ENCODE peak calls at places on chromosomes 7 and 10, in six cellular contexts. N, R, E, T, Y and L are unnamed samples.

GRCh38 chr10:88990528-88991160 is at the start of gene FAS:
- DNase-seq in N (peak), R (peak), E (peak), T (peak), Y (peak), L (peak)

GRCh38 chr7:128017880-128018845 is 13.1 kb downstream of the LRRC4 start:
- DNase-seq in N (no peak), R (peak), E (peak), T (no peak), Y (no peak), L (no peak)

GRCh38 chr10:11639861-11640764 is 28.7 kb upstream of the USP6NL start:
- DNase-seq in N (no peak), R (no peak), E (no peak), T (no peak), Y (no peak), L (no peak)

GRCh38 chr7:158126661-158127060 is 461.0 kb downstream of the PTPRN2 start:
- DNase-seq in N (no peak), R (no peak), E (no peak), T (no peak), Y (no peak), L (no peak)

GRCh38 chr7:87059525-87060287 is at the start of gene ELAPOR2:
- DNase-seq in N (peak), R (peak), E (peak), T (peak), Y (peak), L (peak)

GRCh38 chr10:19638873-19639233 is 177.4 kb upstream of the PLXDC2 start:
- DNase-seq in N (no peak), R (no peak), E (peak), T (no peak), Y (no peak), L (no peak)

GRCh38 chr7:37054631-37055300 is 330.5 kb upstream of the AOAH start:
- DNase-seq in N (no peak), R (peak), E (no peak), T (no peak), Y (no peak), L (no peak)

GRCh38 chr7:149880871-149881301 is 7.1 kb downstream of the ATP6V0E2 start:
- DNase-seq in N (no peak), R (no peak), E (peak), T (no peak), Y (no peak), L (no peak)

GRCh38 chr7:74371381-74372059 is 82.2 kb upstream of the GTF2IRD1 start:
- DNase-seq in N (no peak), R (no peak), E (peak), T (no peak), Y (peak), L (no peak)

GRCh38 chr7:155998766-155999630 is 186.7 kb upstream of the SHH start:
- DNase-seq in N (no peak), R (no peak), E (no peak), T (no peak), Y (no peak), L (no peak)

GRCh38 chr7:16989883-16990413 is 108.2 kb upstream of the AGR3 start:
- DNase-seq in N (no peak), R (peak), E (no peak), T (no peak), Y (peak), L (no peak)

GRCh38 chr10:114009281-114009996 is 34.2 kb upstream of the ADRB1 start:
- DNase-seq in N (no peak), R (peak), E (no peak), T (no peak), Y (no peak), L (no peak)

GRCh38 chr7:84913731-84914130 is 273.1 kb downstream of the SEMA3D start:
- DNase-seq in N (no peak), R (no peak), E (no peak), T (no peak), Y (no peak), L (no peak)

GRCh38 chr10:113027230-113027573 is 77.2 kb downstream of the TCF7L2 start:
- DNase-seq in N (no peak), R (no peak), E (no peak), T (no peak), Y (no peak), L (no peak)

GRCh38 chr7:1713502-1714484 is 43.7 kb downstream of the ELFN1 start:
- DNase-seq in N (no peak), R (no peak), E (peak), T (no peak), Y (peak), L (no peak)

GRCh38 chr10:28449382-28449781 is 83.5 kb upstream of the WAC start:
- DNase-seq in N (no peak), R (no peak), E (no peak), T (no peak), Y (no peak), L (no peak)

GRCh38 chr10:131677671-131678070 is 223.1 kb upstream of the PPP2R2D start:
- DNase-seq in N (no peak), R (peak), E (no peak), T (no peak), Y (no peak), L (no peak)

GRCh38 chr10:26410356-26410755 is 27.8 kb upstream of the APBB1IP start:
- DNase-seq in N (no peak), R (no peak), E (no peak), T (no peak), Y (no peak), L (no peak)

GRCh38 chr10:62658516-62658915 is 146.0 kb upstream of the ADO start:
- DNase-seq in N (no peak), R (no peak), E (no peak), T (no peak), Y (no peak), L (no peak)

GRCh38 chr10:77332256-77332655 is 305.4 kb downstream of the KCNMA1 start:
- DNase-seq in N (no peak), R (no peak), E (no peak), T (no peak), Y (no peak), L (no peak)

GRCh38 chr10:114714281-114714741 is 56.2 kb upstream of the ABLIM1 start:
- DNase-seq in N (no peak), R (peak), E (no peak), T (no peak), Y (peak), L (no peak)

GRCh38 chr7:130006771-130007170 is 44.4 kb downstream of the ZC3HC1 start:
- DNase-seq in N (no peak), R (no peak), E (no peak), T (no peak), Y (no peak), L (no peak)

GRCh38 chr7:140771826-140772225 is 75.3 kb downstream of the NDUFB2 start:
- DNase-seq in N (no peak), R (no peak), E (no peak), T (no peak), Y (no peak), L (no peak)

GRCh38 chr7:147279951-147280350 is 1163.3 kb downstream of the CNTNAP2 start:
- DNase-seq in N (no peak), R (no peak), E (no peak), T (no peak), Y (no peak), L (no peak)